ENCODE peak calls at places on chromosomes 5 and 9, in ten cellular contexts. W is stomach, T is IMR-90, B is kidney, M is lung, I is keratinocyte, F is mammary epithelial cell, A is right atrium auricular region, Z is A673, K is A549. Q is an unnamed sample.

GRCh38 chr9:110762783-110763182 is 94.2 kb downstream of the MUSK start:
- DNase-seq in W (no peak), T (no peak), B (no peak), M (no peak), I (no peak), F (no peak), A (no peak), Z (no peak), K (no peak), Q (no peak)

GRCh38 chr5:105767265-105767664 is 1903.5 kb downstream of the EFNA5 start:
- DNase-seq in W (no peak), T (no peak), B (no peak), M (no peak), I (no peak), F (no peak), A (no peak), Z (no peak), K (no peak), Q (no peak)

GRCh38 chr5:55597014-55597981 is 62.5 kb upstream of the PLPP1 start:
- DNase-seq in W (no peak), T (peak; percentile 82), B (no peak), M (peak; percentile 39), I (peak; percentile 66), F (peak; percentile 95), A (peak; percentile 78), Z (peak; percentile 67), K (no peak), Q (peak; percentile 70)

GRCh38 chr9:626591-626990 is 214.9 kb upstream of the DMRT1 start:
- DNase-seq in W (no peak), T (no peak), B (no peak), M (no peak), I (no peak), F (no peak), A (no peak), Z (no peak), K (no peak), Q (no peak)

GRCh38 chr5:160268111-160268510 is 38.8 kb downstream of the FABP6 start:
- DNase-seq in W (no peak), T (no peak), B (no peak), M (no peak), I (no peak), F (no peak), A (no peak), Z (no peak), K (no peak), Q (no peak)

GRCh38 chr5:17080361-17080760 is 137.1 kb upstream of the BASP1 start:
- DNase-seq in W (no peak), T (no peak), B (no peak), M (no peak), I (no peak), F (no peak), A (no peak), Z (no peak), K (no peak), Q (no peak)

GRCh38 chr9:87422999-87423398 is 74.7 kb upstream of the DAPK1 start:
- DNase-seq in W (no peak), T (no peak), B (no peak), M (no peak), I (no peak), F (no peak), A (no peak), Z (no peak), K (no peak), Q (no peak)

GRCh38 chr5:119537704-119538103 is 85.4 kb downstream of the HSD17B4 start:
- DNase-seq in W (peak; percentile 26), T (peak; percentile 3), B (no peak), M (no peak), I (peak; percentile 11), F (peak; percentile 81), A (no peak), Z (no peak), K (no peak), Q (no peak)

GRCh38 chr9:5714501-5715401 is 85.8 kb downstream of the RIC1 start:
- DNase-seq in W (no peak), T (peak; percentile 61), B (no peak), M (no peak), I (no peak), F (peak; percentile 49), A (no peak), Z (no peak), K (no peak), Q (no peak)

GRCh38 chr5:96657068-96657467 is 5.1 kb upstream of the CAST start:
- DNase-seq in W (no peak), T (peak; percentile 94), B (no peak), M (no peak), I (peak; percentile 68), F (peak; percentile 96), A (peak; percentile 77), Z (peak; percentile 17), K (peak; percentile 64), Q (no peak)

GRCh38 chr5:145811834-145812625 is 23.1 kb downstream of the PRELID2 start:
- DNase-seq in W (no peak), T (peak; percentile 48), B (no peak), M (no peak), I (no peak), F (peak; percentile 31), A (peak; percentile 60), Z (peak; percentile 65), K (no peak), Q (no peak)

GRCh38 chr9:115117999-115118470 is at the start of gene TNC:
- DNase-seq in W (peak; percentile 36), T (peak; percentile 92), B (peak; percentile 85), M (peak; percentile 60), I (no peak), F (peak; percentile 92), A (peak; percentile 77), Z (peak; percentile 96), K (peak; percentile 19), Q (peak; percentile 66)

GRCh38 chr9:100084734-100085133 is 14.1 kb downstream of the ERP44 start:
- DNase-seq in W (no peak), T (no peak), B (no peak), M (no peak), I (no peak), F (no peak), A (no peak), Z (no peak), K (no peak), Q (no peak)

GRCh38 chr9:125750656-125751035 is 3.5 kb downstream of the PBX3 start:
- DNase-seq in W (no peak), T (no peak), B (no peak), M (no peak), I (no peak), F (peak; percentile 10), A (no peak), Z (no peak), K (no peak), Q (no peak)

GRCh38 chr9:125752070-125752628 is 5.0 kb downstream of the PBX3 start:
- DNase-seq in W (no peak), T (no peak), B (no peak), M (no peak), I (no peak), F (peak; percentile 15), A (no peak), Z (no peak), K (no peak), Q (no peak)

GRCh38 chr9:125748511-125749099 is 1.4 kb downstream of the PBX3 start:
- DNase-seq in W (no peak), T (no peak), B (no peak), M (no peak), I (no peak), F (peak; percentile 39), A (no peak), Z (no peak), K (no peak), Q (no peak)

GRCh38 chr9:125749287-125749935 is 2.2 kb downstream of the PBX3 start:
- DNase-seq in W (no peak), T (no peak), B (no peak), M (no peak), I (no peak), F (peak; percentile 20), A (no peak), Z (no peak), K (no peak), Q (no peak)

DNA sequence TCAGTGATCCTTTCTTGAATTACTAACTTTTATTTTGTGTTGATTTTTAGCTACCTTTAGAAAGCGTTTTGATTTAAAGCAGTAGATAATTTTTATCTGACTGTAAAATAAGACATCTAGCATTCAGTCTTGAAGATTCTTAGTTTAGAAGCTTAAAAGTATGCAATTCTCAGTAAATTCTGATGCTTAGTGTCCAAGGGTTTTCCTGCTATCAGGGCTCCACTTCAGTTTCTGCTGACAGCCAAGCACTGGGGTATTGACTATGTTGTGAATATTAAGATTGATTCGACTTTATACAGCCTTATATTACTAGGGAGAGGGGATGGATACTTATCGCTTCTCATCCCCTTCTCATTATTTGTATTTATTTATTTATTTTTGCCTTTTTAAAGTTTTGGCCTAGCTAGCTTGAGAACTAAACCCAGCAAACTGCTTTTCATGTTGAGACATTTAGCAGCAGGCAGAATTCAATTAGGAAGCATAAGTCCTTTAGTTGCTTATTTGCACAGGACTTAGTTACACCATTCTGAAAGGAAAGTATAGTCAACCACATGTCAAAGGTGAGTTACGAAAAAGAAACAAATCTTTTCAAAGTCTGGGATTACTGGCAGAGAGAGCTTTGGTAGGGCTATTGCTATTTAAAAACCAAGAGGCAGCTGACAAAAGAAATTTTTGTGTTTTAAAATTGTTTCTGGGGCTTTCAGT is 2.9 kb downstream of the PBX3 start:
- DNase-seq in W (no peak), T (peak; percentile 79), B (no peak), M (no peak), I (no peak), F (peak; percentile 23), A (no peak), Z (no peak), K (no peak), Q (no peak)
- H3K4me3 ChIP-seq in W (peak overlapping the region; percentile 72), T (no peak overlapping the region), B (no peak overlapping the region), M (no peak overlapping the region), I (peak overlapping the region; percentile 96), F (peak overlapping the region; percentile 69), A (peak overlapping the region; percentile 12), Z (no peak overlapping the region), K (no peak overlapping the region), Q (no peak overlapping the region)

DNA sequence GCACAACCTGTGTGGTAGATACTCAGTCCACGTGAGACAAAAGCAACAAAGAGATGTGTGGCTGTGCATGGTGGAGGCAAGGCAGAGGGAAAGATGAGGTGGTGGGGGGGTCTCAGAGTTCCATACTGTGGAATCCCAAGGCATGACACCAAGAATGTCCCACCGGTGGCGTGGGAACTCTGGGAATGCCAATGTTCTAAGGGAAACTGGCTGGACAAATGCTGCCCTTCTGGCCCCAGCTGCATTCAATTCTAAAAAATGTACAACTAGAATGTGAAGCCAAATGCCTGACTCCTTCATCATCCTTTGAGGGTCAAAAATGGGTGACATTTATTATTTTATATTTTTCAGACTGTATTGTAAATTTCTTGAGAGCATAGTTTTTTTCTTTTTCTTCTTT is 58.2 kb upstream of the EQTN start:
- DNase-seq in W (no peak), T (no peak), B (no peak), M (no peak), I (no peak), F (no peak), A (no peak), Z (no peak), K (no peak), Q (no peak)
- TF ChIP-seq CTCF in W (no peak), T (no peak), B (no peak), M (no peak), I (no peak), F (no peak), A (no peak), Z (no peak), K (no peak), Q (no peak)

GRCh38 chr5:33827885-33828284 is 63.9 kb downstream of the ADAMTS12 start:
- DNase-seq in W (no peak), T (no peak), B (no peak), M (no peak), I (no peak), F (no peak), A (no peak), Z (no peak), K (no peak), Q (no peak)
- H3K4me1 ChIP-seq in W (no peaks in the 10 kb centered on the region), T (peaks cover 9% of the 10 kb centered on the region), B (peaks cover 4% of the 10 kb centered on the region), M (no peaks in the 10 kb centered on the region), I (no peaks in the 10 kb centered on the region), F (peaks cover 9% of the 10 kb centered on the region), A (no peaks in the 10 kb centered on the region), Z (no peaks in the 10 kb centered on the region), K (peaks cover 17% of the 10 kb centered on the region), Q (no peaks in the 10 kb centered on the region)

GRCh38 chr5:136034492-136034891 is 5.7 kb downstream of the TGFBI start:
- DNase-seq in W (no peak), T (no peak), B (no peak), M (no peak), I (no peak), F (no peak), A (no peak), Z (no peak), K (no peak), Q (no peak)
- H3K4me3 ChIP-seq in W (no peak overlapping the region), T (no peak overlapping the region), B (no peak overlapping the region), M (no peak overlapping the region), I (no peak overlapping the region), F (no peak overlapping the region), A (no peak overlapping the region), Z (no peak overlapping the region), K (peak overlapping the region; percentile 1), Q (no peak overlapping the region)

Q was measured in heart right ventricle.